ENCODE peak calls at places on chromosomes 4 and X, in nine cellular contexts. I is CD8-positive, alpha-beta T cell; T is choroid plexus epithelial cell; P is H9; M is GM20000; A is BE2C; K is heart right ventricle; C is AG10803; B is CD4-positive, alpha-beta T cell. V is an unnamed sample.

GRCh38 chr4:37896206-37896605 is 5.3 kb downstream of the TBC1D1 start:
- DNase-seq in I (no peak), T (no peak), P (no peak), M (no peak), A (no peak), K (no peak), C (no peak), B (no peak), V (no peak)

GRCh38 chr4:94934864-94935263 is 177.1 kb downstream of the BMPR1B start:
- DNase-seq in I (no peak), T (peak; percentile 61), P (no peak), M (no peak), A (no peak), K (no peak), C (no peak), B (no peak), V (no peak)

GRCh38 chr4:141788169-141788915 is 152.0 kb downstream of the IL15 start:
- DNase-seq in I (no peak), T (peak; percentile 72), P (no peak), M (no peak), A (no peak), K (no peak), C (peak; percentile 56), B (no peak), V (no peak)

GRCh38 chrX:14922437-14922836 is 49.2 kb downstream of the MOSPD2 start:
- DNase-seq in I (no peak), T (peak; percentile 87), P (no peak), M (no peak), A (no peak), K (no peak), C (peak; percentile 90), B (no peak), V (no peak)

GRCh38 chrX:132461886-132462285 is 27.0 kb downstream of the MBNL3 start:
- DNase-seq in I (no peak), T (no peak), P (no peak), M (no peak), A (no peak), K (no peak), C (no peak), B (no peak), V (no peak)

GRCh38 chr4:11404431-11404830 is 24.3 kb downstream of the HS3ST1 start:
- DNase-seq in I (no peak), T (no peak), P (no peak), M (no peak), A (no peak), K (no peak), C (no peak), B (no peak), V (no peak)

GRCh38 chr4:14910411-14910810 is 91.9 kb upstream of the CPEB2 start:
- DNase-seq in I (no peak), T (peak; percentile 20), P (no peak), M (no peak), A (no peak), K (no peak), C (no peak), B (no peak), V (no peak)

GRCh38 chr4:108954880-108955279 is 192.0 kb upstream of the ETNPPL start:
- DNase-seq in I (no peak), T (no peak), P (no peak), M (no peak), A (no peak), K (no peak), C (no peak), B (no peak), V (no peak)

GRCh38 chr4:1278336-1278670 is 11.4 kb upstream of the MAEA start:
- DNase-seq in I (no peak), T (no peak), P (no peak), M (no peak), A (no peak), K (no peak), C (no peak), B (no peak), V (no peak)

GRCh38 chr4:53378171-53378482 is 686 bp downstream of the FIP1L1 start:
- DNase-seq in I (no peak), T (no peak), P (no peak), M (no peak), A (no peak), K (no peak), C (no peak), B (no peak), V (no peak)

GRCh38 chrX:86154586-86154985 is 6.3 kb downstream of the DACH2 start:
- DNase-seq in I (no peak), T (no peak), P (no peak), M (no peak), A (no peak), K (no peak), C (no peak), B (no peak), V (no peak)

GRCh38 chrX:133838761-133839676 is 146.4 kb downstream of the GPC3 start:
- DNase-seq in I (peak; percentile 0), T (peak; percentile 60), P (peak; percentile 43), M (peak; percentile 3), A (peak; percentile 44), K (peak; percentile 6), C (peak; percentile 13), B (no peak), V (peak; percentile 16)

GRCh38 chr4:160877087-160877790 is 1286.6 kb downstream of the FSTL5 start:
- DNase-seq in I (no peak), T (peak; percentile 24), P (no peak), M (no peak), A (no peak), K (no peak), C (no peak), B (no peak), V (no peak)

GRCh38 chrX:2673611-2674010 is 17.5 kb upstream of the CD99 start:
- DNase-seq in I (no peak), T (no peak), P (no peak), M (no peak), A (no peak), K (no peak), C (no peak), B (no peak), V (no peak)

GRCh38 chr4:154622598-154622997 is 10.1 kb upstream of the FGG start:
- DNase-seq in I (no peak), T (peak; percentile 83), P (no peak), M (peak; percentile 71), A (no peak), K (no peak), C (peak; percentile 37), B (no peak), V (peak; percentile 52)

GRCh38 chrX:69101655-69102251 is 63.5 kb downstream of the PJA1 start:
- DNase-seq in I (no peak), T (no peak), P (no peak), M (no peak), A (no peak), K (no peak), C (no peak), B (no peak), V (no peak)
- TF ChIP-seq CTCF in I (no peak), T (no peak), P (no peak), M (no peak), A (no peak), K (no peak), C (no peak), B (no peak), V (no peak)

DNA sequence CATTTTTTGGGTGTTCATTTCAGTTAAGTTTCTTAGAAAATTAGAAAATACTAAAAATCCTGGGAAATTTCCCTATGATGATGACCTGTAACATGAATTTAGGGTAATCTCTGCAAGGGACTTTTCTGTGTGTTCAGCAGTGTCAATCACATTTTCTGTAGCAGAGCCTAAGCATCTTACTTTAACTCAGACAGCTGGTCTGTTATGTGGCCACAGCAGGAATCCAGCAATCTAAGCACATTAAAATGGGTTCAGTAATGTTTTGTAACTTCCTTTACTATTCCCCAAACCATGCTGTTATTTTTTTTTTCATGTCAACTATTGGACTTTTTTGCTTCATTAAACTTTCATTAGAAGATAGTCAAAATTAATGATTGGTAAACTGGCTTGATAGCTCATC is 168.2 kb upstream of the PACRGL start:
- DNase-seq in I (no peak), T (peak; percentile 16), P (no peak), M (no peak), A (no peak), K (no peak), C (peak; percentile 49), B (no peak), V (no peak)
- TF ChIP-seq CTCF in I (no peak), T (no peak), P (no peak), M (no peak), A (no peak), K (no peak), C (no peak), B (no peak), V (no peak)

DNA sequence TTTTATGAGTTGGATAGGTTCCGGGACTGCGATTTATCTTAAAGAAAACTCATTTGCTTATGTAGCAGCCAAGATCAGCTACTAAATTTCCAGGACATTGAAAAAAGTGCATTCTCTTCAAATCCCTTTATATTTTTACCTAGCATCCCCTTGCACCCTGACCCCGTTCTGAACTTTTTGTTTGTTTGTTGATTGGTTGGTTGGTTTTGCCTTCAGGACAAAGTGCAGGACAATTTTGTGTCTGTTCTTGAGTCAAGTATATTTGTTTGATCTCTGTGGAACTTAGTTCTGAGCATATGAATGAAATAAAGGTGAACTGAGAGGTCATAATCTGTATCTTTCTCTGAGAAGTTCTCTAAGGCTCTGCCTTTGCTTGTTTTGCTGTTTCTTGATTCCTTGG is 12.8 kb upstream of the TAPT1 start:
- DNase-seq in I (no peak), T (no peak), P (no peak), M (no peak), A (no peak), K (no peak), C (no peak), B (no peak), V (no peak)
- TF ChIP-seq CTCF in I (no peak), T (no peak), P (no peak), M (no peak), A (no peak), K (no peak), C (no peak), B (no peak), V (no peak)

GRCh38 chrX:72127332-72127731 is 4.4 kb downstream of the RTL5 start:
- DNase-seq in I (no peak), T (no peak), P (no peak), M (no peak), A (no peak), K (no peak), C (no peak), B (no peak), V (no peak)

GRCh38 chrX:72126539-72127140 is 5.1 kb downstream of the RTL5 start:
- DNase-seq in I (peak; percentile 74), T (peak; percentile 84), P (peak; percentile 83), M (peak; percentile 74), A (peak; percentile 82), K (peak; percentile 87), C (peak; percentile 85), B (peak; percentile 79), V (peak; percentile 75)

GRCh38 chrX:72124540-72125201 is 7.0 kb downstream of the RTL5 start:
- DNase-seq in I (no peak), T (no peak), P (no peak), M (no peak), A (no peak), K (no peak), C (no peak), B (no peak), V (no peak)

GRCh38 chrX:72126048-72126415 is 5.7 kb downstream of the RTL5 start:
- DNase-seq in I (no peak), T (peak; percentile 46), P (no peak), M (no peak), A (peak; percentile 65), K (peak; percentile 21), C (no peak), B (no peak), V (no peak)

GRCh38 chrX:72125331-72126047 is 6.2 kb downstream of the RTL5 start:
- DNase-seq in I (no peak), T (peak; percentile 12), P (no peak), M (no peak), A (no peak), K (no peak), C (no peak), B (no peak), V (no peak)
- TF ChIP-seq CTCF in I (no peak), T (peak; percentile 17), P (no peak), M (no peak), A (no peak), K (no peak), C (no peak), B (no peak), V (no peak)